ENCODE peak calls at places on chromosomes 13 and 19, in nine cellular contexts. R is pancreas, C is fibroblast of mammary gland, A is ascending aorta, Y is AG09309, K is A673, H is choroid plexus epithelial cell, F is gastrocnemius medialis, L is WERI-Rb-1. B is an unnamed sample.

GRCh38 chr19:45591004-45591637 is 6.5 kb upstream of the OPA3 start:
- DNase-seq in C (peak), R (peak), F (no peak), Y (no peak), A (no peak), L (peak), H (peak), K (peak), B (peak)

GRCh38 chr13:101150998-101151397 is 265.3 kb downstream of the NALCN start:
- DNase-seq in A (no peak), K (peak), C (peak), Y (no peak), L (peak), R (no peak), H (peak), F (no peak), B (no peak)

GRCh38 chr19:4575978-4576933 is 16.8 kb upstream of the SEMA6B start:
- DNase-seq in F (peak), Y (no peak), C (peak), L (peak), A (no peak), K (peak), H (peak), R (no peak), B (peak)

GRCh38 chr19:35716735-35716984 is 1.1 kb upstream of the KMT2B start:
- DNase-seq in K (no peak), Y (no peak), L (no peak), A (no peak), R (no peak), H (no peak), C (no peak), F (no peak), B (no peak)

GRCh38 chr19:29404951-29405727 is 120.7 kb upstream of the VSTM2B start:
- DNase-seq in R (no peak), Y (no peak), C (no peak), L (no peak), K (no peak), H (no peak), F (no peak), A (no peak), B (peak)

GRCh38 chr19:54329476-54330165 is 9.3 kb downstream of the LILRA4 start:
- DNase-seq in H (no peak), K (no peak), R (no peak), Y (no peak), C (no peak), A (no peak), L (no peak), F (no peak), B (no peak)

GRCh38 chr13:109192306-109192705 is 562.9 kb downstream of the MYO16 start:
- DNase-seq in A (no peak), Y (no peak), R (no peak), L (no peak), K (no peak), C (no peak), F (no peak), H (no peak), B (no peak)

GRCh38 chr13:75908137-75908536 is 272.0 kb downstream of the LMO7 start:
- DNase-seq in Y (no peak), H (no peak), K (no peak), F (peak), C (peak), A (no peak), R (no peak), L (no peak), B (peak)

GRCh38 chr13:26785845-26786630 is 25.5 kb upstream of the GPR12 start:
- DNase-seq in C (peak), H (no peak), L (no peak), F (peak), R (peak), K (peak), A (no peak), Y (no peak), B (no peak)

GRCh38 chr13:62512194-62513141 is 1096.8 kb upstream of the PCDH20 start:
- DNase-seq in F (no peak), A (peak), C (peak), H (peak), L (peak), Y (no peak), K (peak), R (peak), B (peak)

GRCh38 chr13:19618925-19619324 is 14.5 kb upstream of the MPHOSPH8 start:
- DNase-seq in Y (no peak), K (peak), A (no peak), C (peak), H (peak), R (no peak), F (no peak), L (peak), B (peak)

GRCh38 chr19:5138606-5139594 is 170.0 kb downstream of the KDM4B start:
- DNase-seq in A (peak), K (peak), L (no peak), F (no peak), Y (peak), C (peak), R (peak), H (peak), B (peak)

GRCh38 chr13:108269601-108270328 is at the start of gene TNFSF13B:
- DNase-seq in Y (no peak), A (no peak), R (peak), L (peak), H (peak), C (peak), K (peak), F (peak), B (peak)

GRCh38 chr19:4506449-4507149 is 11.7 kb downstream of the PLIN4 start:
- DNase-seq in K (no peak), F (no peak), R (no peak), H (peak), L (no peak), Y (no peak), C (peak), A (no peak), B (peak)

GRCh38 chr19:797528-798414 is 519 bp downstream of the PTBP1 start:
- DNase-seq in A (peak), R (peak), C (peak), H (peak), Y (peak), K (peak), F (peak), L (peak), B (peak)

GRCh38 chr19:38019427-38019724 is 112.4 kb downstream of the SIPA1L3 start:
- DNase-seq in R (no peak), L (no peak), C (no peak), Y (no peak), A (no peak), H (no peak), K (no peak), F (no peak), B (no peak)

GRCh38 chr19:33394006-33394722 is 20.7 kb downstream of the CEBPG start:
- DNase-seq in C (peak), Y (peak), R (no peak), H (peak), L (no peak), F (peak), A (peak), K (no peak), B (peak)

GRCh38 chr13:106468207-106468606 is 67.3 kb downstream of the EFNB2 start:
- DNase-seq in Y (no peak), A (no peak), F (no peak), C (no peak), R (no peak), K (no peak), L (no peak), H (no peak), B (no peak)

GRCh38 chr19:45769821-45770191 is 754 bp upstream of the SIX5 start:
- DNase-seq in F (peak), K (peak), C (peak), A (no peak), L (peak), H (peak), R (peak), Y (no peak), B (peak)

GRCh38 chr19:49557641-49558325 is 22.6 kb downstream of the NOSIP start:
- DNase-seq in H (no peak), F (no peak), Y (no peak), R (peak), A (no peak), C (no peak), L (no peak), K (no peak), B (no peak)

GRCh38 chr19:4980087-4980486 is 11.2 kb downstream of the KDM4B start:
- DNase-seq in R (no peak), C (no peak), K (no peak), F (peak), H (no peak), L (no peak), A (no peak), Y (no peak), B (peak)

GRCh38 chr19:1918975-1919374 is 13.8 kb downstream of the ADAT3 start:
- DNase-seq in Y (no peak), A (no peak), F (no peak), L (no peak), K (no peak), R (no peak), C (no peak), H (no peak), B (no peak)

GRCh38 chr19:6925801-6926751 is 38.7 kb downstream of the ADGRE1 start:
- DNase-seq in L (no peak), Y (peak), R (no peak), C (no peak), K (peak), H (no peak), F (no peak), A (no peak), B (no peak)

GRCh38 chr19:42468273-42468796 is 25.6 kb upstream of the CXCL17 start:
- DNase-seq in F (no peak), R (no peak), L (no peak), H (peak), K (peak), Y (peak), A (no peak), C (peak), B (peak)

GRCh38 chr19:46951236-46951986 is 68.2 kb upstream of the NPAS1 start:
- DNase-seq in L (no peak), Y (no peak), C (peak), H (no peak), F (no peak), R (no peak), K (peak), A (no peak), B (peak)

GRCh38 chr19:57719901-57720519 is 7.4 kb downstream of the ZNF671 start:
- DNase-seq in L (peak), C (no peak), H (no peak), K (no peak), R (no peak), Y (no peak), A (no peak), F (no peak), B (no peak)

GRCh38 chr19:9620842-9621155 is 233 bp downstream of the ZNF561 start:
- DNase-seq in L (no peak), Y (no peak), K (no peak), H (no peak), R (no peak), A (no peak), F (no peak), C (no peak), B (no peak)

GRCh38 chr19:15101479-15102082 is 5.6 kb upstream of the SYDE1 start:
- DNase-seq in C (peak), A (no peak), K (peak), L (peak), H (peak), R (no peak), Y (no peak), F (no peak), B (peak)

GRCh38 chr19:53504903-53505302 is 33.0 kb upstream of the ZNF331 start:
- DNase-seq in H (peak), F (no peak), C (peak), Y (no peak), K (no peak), L (no peak), R (no peak), A (no peak), B (no peak)

GRCh38 chr19:1904385-1905070 is 671 bp upstream of the ADAT3 start:
- DNase-seq in C (no peak), F (no peak), Y (no peak), L (peak), H (peak), R (peak), A (peak), K (peak), B (peak)

GRCh38 chr13:90445179-90445578 is 902.3 kb upstream of the MIR17HG start:
- DNase-seq in L (no peak), Y (peak), A (peak), K (peak), H (peak), F (no peak), R (no peak), C (peak), B (peak)

GRCh38 chr19:46529622-46530451 is 34.2 kb upstream of the PNMA8B start:
- DNase-seq in C (peak), F (peak), A (peak), L (peak), H (peak), Y (no peak), R (peak), K (peak), B (peak)

GRCh38 chr19:49639401-49640112 is 386 bp downstream of the RRAS start:
- DNase-seq in L (no peak), K (peak), F (peak), H (no peak), Y (no peak), C (no peak), A (no peak), R (no peak), B (no peak)

GRCh38 chr13:50598338-50598737 is 245.2 kb downstream of the DLEU7 start:
- DNase-seq in F (no peak), L (peak), H (no peak), R (no peak), A (no peak), C (no peak), K (no peak), Y (no peak), B (no peak)

GRCh38 chr19:15864824-15865223 is 33.0 kb downstream of the CYP4F2 start:
- DNase-seq in A (peak), K (no peak), R (no peak), F (no peak), Y (no peak), H (no peak), C (no peak), L (no peak), B (no peak)

DNA sequence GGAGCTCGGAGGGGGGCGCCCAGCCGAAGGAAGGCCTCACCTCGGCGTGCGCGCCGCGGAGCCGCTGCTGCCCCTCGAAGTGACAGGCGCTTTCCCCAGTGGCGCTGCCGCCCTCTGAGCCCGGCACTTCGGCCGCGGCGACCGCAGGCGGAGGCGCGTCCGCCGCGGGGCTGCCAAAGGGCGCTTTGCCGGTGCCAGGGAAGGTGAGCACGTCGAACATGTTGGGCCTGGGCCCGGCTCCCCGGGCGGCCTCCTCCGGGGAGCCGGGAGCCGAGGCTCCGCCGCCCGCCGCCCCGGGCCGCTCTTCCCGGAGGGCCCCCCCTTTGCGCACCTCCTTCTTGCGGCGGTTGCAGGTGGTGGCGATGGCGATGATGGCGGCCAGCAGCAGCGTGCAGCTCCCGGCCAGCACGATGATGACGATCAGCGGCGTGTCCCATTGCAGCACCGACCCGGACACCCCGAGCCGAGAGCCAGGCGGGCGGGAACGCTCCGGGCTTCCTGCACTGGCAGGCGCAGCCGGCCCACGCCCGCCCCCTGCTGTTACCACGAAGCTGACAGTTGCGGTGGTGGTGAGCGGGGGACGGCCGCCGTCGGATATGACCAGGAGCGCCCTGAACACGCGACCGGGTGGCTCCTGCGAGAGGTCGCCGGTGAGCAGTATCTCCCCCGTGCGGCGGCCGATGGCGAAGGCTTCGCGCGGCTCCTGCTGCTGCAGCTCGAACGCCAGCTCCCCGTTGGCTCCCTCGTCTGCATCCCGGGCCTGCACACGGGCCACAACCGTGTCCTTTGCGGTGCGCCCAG is 2.5 kb downstream of the PCDH8 start:
- DNase-seq in L (peak), K (peak), Y (no peak), F (no peak), R (no peak), H (peak), A (no peak), C (no peak), B (peak)
- TF ChIP-seq CTCF in L (peak), K (peak), Y (no peak), F (no peak), R (no peak), H (peak), A (no peak), C (no peak), B (no peak)

GRCh38 chr19:41377977-41378707 is 1.8 kb downstream of the TMEM91 start:
- DNase-seq in H (no peak), R (no peak), Y (no peak), K (peak), A (no peak), C (no peak), L (no peak), F (no peak), B (no peak)

GRCh38 chr19:41371541-41371940 is 4.8 kb upstream of the TMEM91 start:
- DNase-seq in Y (no peak), C (no peak), H (no peak), A (no peak), F (no peak), R (no peak), L (no peak), K (no peak), B (no peak)

GRCh38 chr19:41373993-41374392 is 2.3 kb upstream of the TMEM91 start:
- DNase-seq in R (peak), A (peak), C (peak), F (peak), H (peak), K (peak), Y (peak), L (peak), B (peak)

GRCh38 chr19:41376241-41376997 is at the start of gene TMEM91:
- DNase-seq in Y (no peak), K (peak), F (no peak), C (peak), R (peak), A (no peak), L (peak), H (peak), B (peak)

GRCh38 chr19:41376998-41377365 is 649 bp downstream of the TMEM91 start:
- DNase-seq in C (peak), K (no peak), L (no peak), R (no peak), A (no peak), H (no peak), F (no peak), Y (no peak), B (no peak)
- H3K4me3 ChIP-seq in C (peak), K (peak), L (peak), R (peak), A (peak), H (peak), F (peak), Y (peak), B (peak)

DNA sequence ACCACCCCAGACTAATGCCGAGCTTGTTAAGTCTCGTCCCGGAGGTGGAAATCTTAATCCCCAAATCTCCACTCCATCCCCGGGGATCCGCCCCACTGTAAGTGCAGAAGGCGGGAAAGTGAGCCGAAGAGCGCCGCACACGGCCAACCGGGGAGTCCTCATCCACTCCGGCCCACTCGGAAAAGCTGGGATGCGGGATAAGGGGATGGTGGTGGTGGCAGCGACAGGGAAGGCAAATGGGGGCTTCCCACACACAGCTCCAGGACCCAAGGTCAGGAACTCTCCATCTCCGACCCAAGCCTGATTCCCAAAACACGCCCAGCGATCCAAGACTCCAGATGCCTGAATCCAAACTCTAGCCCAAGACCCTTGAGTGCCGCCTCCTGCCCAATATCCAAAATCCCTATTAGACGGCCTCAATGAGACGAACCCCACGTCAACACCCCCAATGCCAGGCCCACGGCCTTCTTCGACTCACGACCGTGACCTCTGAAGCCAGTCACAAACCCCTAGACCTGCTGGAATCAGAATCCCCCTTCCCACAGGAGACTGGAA is 481 bp downstream of the FBL start:
- DNase-seq in F (no peak), K (peak), H (peak), L (peak), Y (no peak), R (no peak), A (no peak), C (no peak), B (peak)
- TF ChIP-seq CTCF in F (no peak), K (peak), H (peak), L (peak), Y (no peak), R (no peak), A (no peak), C (no peak), B (no peak)

GRCh38 chr13:33283195-33283910 is 2.2 kb downstream of the STARD13 start:
- DNase-seq in A (no peak), K (no peak), R (no peak), Y (no peak), F (no peak), H (no peak), C (peak), L (no peak), B (no peak)
- H3K4me3 ChIP-seq in A (peak), K (peak), R (no peak), Y (peak), F (peak), H (peak), C (peak), L (no peak), B (peak)

DNA sequence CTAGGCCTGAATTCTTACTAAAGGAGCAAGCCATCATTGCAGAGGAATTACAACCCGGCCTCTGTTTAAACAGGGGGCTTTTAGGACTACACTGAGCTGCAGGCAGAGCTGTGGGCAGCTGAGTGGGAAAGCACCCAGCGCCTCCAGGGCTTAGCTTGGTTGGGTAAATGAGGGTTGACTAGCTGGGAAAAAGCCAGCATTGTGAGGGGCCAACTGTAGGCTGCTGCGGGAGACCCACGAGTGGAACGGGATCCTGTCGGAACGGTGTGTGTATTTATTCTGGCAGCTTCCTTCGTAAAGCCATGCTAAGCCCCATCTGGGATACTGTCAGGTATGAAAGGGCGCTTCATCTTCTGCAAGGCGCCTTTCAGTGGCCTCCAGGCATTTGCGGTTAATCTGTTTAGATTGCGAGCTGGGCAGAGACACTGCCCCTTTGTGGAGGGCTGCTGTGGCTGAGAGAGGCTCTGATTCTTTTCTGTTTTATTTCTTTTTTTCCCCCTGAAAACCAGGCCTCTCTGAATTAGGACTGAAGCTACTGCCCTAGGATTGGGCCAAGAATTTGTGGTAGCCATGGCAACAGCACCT is 39.5 kb upstream of the CNMD start:
- DNase-seq in C (no peak), F (no peak), R (no peak), H (no peak), L (peak), Y (no peak), A (no peak), K (no peak), B (no peak)
- TF ChIP-seq CTCF in C (no peak), F (no peak), R (no peak), H (no peak), L (no peak), Y (no peak), A (no peak), K (no peak), B (no peak)

B was measured in epithelial cell of esophagus.